ENCODE peak calls at places on chromosomes 4 and X, in five cellular contexts. N is cardiac muscle cell, Q is PC-9, W is foreskin fibroblast, O is fibroblast of lung. K is an unnamed sample.

GRCh38 chr4:145289403-145290076 is 109.2 kb upstream of the OTUD4 start:
- DNase-seq in N (peak), Q (no peak), W (peak), O (peak), K (no peak)

GRCh38 chr4:165131247-165131832 is 18.7 kb upstream of the TMEM192 start:
- DNase-seq in N (peak), Q (peak), W (peak), O (peak), K (peak)

GRCh38 chr4:15682340-15682725 is 706 bp downstream of the FAM200B start:
- DNase-seq in N (peak), Q (no peak), W (no peak), O (no peak), K (no peak)

GRCh38 chrX:44915361-44915868 is 42.4 kb downstream of the KDM6A start:
- DNase-seq in N (peak), Q (no peak), W (no peak), O (peak), K (no peak)

GRCh38 chr4:17324431-17324830 is 187.5 kb downstream of the QDPR start:
- DNase-seq in N (peak), Q (no peak), W (peak), O (peak), K (no peak)

GRCh38 chr4:2370597-2371320 is 47.7 kb downstream of the ZFYVE28 start:
- DNase-seq in N (no peak), Q (no peak), W (no peak), O (no peak), K (no peak)

GRCh38 chrX:24226176-24226575 is 76.6 kb downstream of the ZFX start:
- DNase-seq in N (no peak), Q (no peak), W (no peak), O (no peak), K (no peak)

GRCh38 chr4:149914521-149915115 is 99.0 kb upstream of the IQCM start:
- DNase-seq in N (peak), Q (peak), W (peak), O (peak), K (peak)

DNA sequence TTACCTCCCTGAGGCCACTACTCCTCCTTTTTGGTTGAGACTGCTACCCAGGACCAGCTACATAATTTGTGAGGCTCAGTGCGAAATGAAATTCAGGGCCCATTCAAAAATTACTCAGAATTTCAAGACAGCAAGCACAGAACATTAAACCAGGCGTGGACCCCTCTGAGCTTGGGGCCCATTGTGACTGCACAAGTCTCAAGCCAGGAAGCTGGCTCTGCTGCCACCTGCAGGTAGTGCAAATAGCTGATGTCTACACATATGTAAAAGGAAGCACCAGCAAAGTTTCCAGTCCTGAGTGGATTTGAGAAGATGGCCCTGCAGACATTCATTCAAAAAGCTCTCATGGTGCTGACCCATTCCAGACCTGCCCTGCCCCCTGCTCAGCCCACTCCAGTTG is 213.4 kb upstream of the LNX1 start:
- DNase-seq in N (no peak), Q (peak), W (peak), O (no peak), K (no peak)
- TF ChIP-seq CTCF in N (peak), Q (peak), W (peak), O (peak), K (peak)

DNA sequence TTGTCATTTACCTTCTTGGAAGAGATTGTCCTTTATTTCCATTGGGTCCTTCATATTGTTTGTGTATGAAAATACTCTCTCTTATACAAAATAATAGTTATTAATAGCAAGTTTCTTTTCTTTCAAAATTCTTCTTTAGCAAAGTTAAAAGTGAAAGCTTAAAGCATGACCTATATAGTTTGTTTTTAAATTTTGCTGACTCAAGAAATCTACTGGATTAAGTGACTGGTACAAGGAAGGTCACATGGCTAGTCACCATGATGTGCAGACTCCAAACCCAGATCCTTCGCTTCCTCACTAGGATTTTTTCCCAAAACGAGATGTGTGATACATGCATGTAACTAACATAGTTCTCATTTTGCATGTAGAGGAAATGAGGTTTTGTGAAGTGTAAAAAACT is 322.7 kb downstream of the FRMPD4 start:
- DNase-seq in N (no peak), Q (no peak), W (no peak), O (no peak), K (no peak)
- TF ChIP-seq CTCF in N (no peak), Q (no peak), W (no peak), O (no peak), K (no peak)

DNA sequence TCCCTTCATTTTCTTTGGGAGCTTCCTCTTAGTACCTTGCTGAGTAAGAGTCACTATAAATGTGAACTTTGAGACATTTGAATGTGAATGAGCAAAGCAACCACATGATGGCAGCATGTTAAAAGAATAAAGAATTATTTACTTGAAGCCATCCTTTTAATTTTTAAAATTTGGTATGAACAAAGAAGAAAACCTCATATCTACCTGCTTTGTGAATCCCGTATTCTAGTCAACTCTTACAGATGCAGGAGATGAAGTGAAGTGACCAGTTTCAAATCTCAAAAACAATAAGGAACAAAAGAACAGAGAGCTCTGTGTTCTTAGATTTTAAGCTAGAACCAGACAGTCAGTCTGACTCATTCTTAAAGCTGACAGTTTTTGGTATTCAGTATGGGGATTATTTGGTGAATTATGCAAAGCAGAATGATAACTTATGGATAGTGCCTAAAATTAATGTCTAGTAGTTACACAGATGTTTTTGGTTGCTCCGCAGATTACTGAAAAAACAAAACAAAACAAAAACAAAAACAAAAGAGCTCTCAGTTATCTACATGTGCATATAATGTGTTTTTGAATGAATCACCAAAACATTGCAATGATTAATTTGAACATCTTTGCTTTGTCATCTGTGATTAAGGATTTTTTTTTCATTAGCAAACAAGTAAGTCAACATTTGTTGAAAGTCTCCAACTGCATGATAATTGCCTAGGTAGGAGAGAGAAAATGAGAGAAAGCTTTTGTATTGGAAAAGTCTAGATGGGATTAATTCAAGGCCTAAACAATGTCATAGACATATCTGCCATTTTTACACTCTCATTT is 48.2 kb upstream of the H2AZ1 start:
- DNase-seq in N (peak), Q (no peak), W (peak), O (peak), K (no peak)
- TF ChIP-seq CTCF in N (peak), Q (peak), W (peak), O (peak), K (peak)

GRCh38 chrX:71283409-71284143 is at the start of gene NONO:
- DNase-seq in N (peak), Q (peak), W (peak), O (peak), K (peak)
- TF ChIP-seq CTCF in N (peak), Q (no peak), W (no peak), O (no peak), K (peak)

GRCh38 chr4:32112891-32113290 is 1392.7 kb downstream of the PCDH7 start:
- DNase-seq in N (no peak), Q (no peak), W (no peak), O (no peak), K (no peak)

GRCh38 chr4:32119907-32120306 is 1399.7 kb downstream of the PCDH7 start:
- DNase-seq in N (no peak), Q (no peak), W (no peak), O (no peak), K (no peak)

GRCh38 chr4:32117696-32118095 is 1397.5 kb downstream of the PCDH7 start:
- DNase-seq in N (no peak), Q (no peak), W (no peak), O (no peak), K (no peak)
- TF ChIP-seq CTCF in N (no peak), Q (no peak), W (no peak), O (no peak), K (no peak)

K was measured in progenitor cell of endocrine pancreas.